ENCODE peak calls at places on chromosome 4, in ten cellular contexts. Z, M, P, W, N, J, G, K, D and Q are unnamed samples.

GRCh38 chr4:139300431-139301142 is 718 bp upstream of the NAA15 start:
- DNase-seq in W (no peak), J (no peak), G (peak; percentile 51), P (no peak), D (no peak), M (peak; percentile 60), K (no peak), Z (peak; percentile 36), N (no peak), Q (no peak)

GRCh38 chr4:169305651-169306050 is 34.9 kb upstream of the SH3RF1 start:
- DNase-seq in G (peak; percentile 22), Z (no peak), K (no peak), D (no peak), M (no peak), N (no peak), W (no peak), P (no peak), J (no peak), Q (no peak)

GRCh38 chr4:94256833-94257232 is 49.2 kb downstream of the SMARCAD1 start:
- DNase-seq in N (no peak), J (no peak), P (no peak), W (no peak), Z (no peak), K (no peak), M (no peak), G (no peak), D (no peak), Q (no peak)

GRCh38 chr4:85477538-85477937 is 2.6 kb downstream of the ARHGAP24 start:
- DNase-seq in D (no peak), N (no peak), J (no peak), K (no peak), W (no peak), P (no peak), G (peak; percentile 44), M (no peak), Z (no peak), Q (no peak)

GRCh38 chr4:14254252-14254651 is 626.7 kb upstream of the BOD1L1 start:
- DNase-seq in P (peak; percentile 24), M (peak; percentile 48), J (peak; percentile 65), W (no peak), G (peak; percentile 34), D (no peak), K (no peak), Z (no peak), N (no peak), Q (peak; percentile 4)

GRCh38 chr4:1983053-1983845 is 25.5 kb downstream of the NELFA start:
- DNase-seq in M (no peak), N (no peak), Z (no peak), G (no peak), P (no peak), W (no peak), D (no peak), J (no peak), K (no peak), Q (no peak)

GRCh38 chr4:154332681-154333421 is 158.7 kb downstream of the DCHS2 start:
- DNase-seq in J (no peak), W (peak; percentile 21), P (no peak), M (peak; percentile 26), N (peak; percentile 13), K (no peak), Z (no peak), D (peak; percentile 58), G (no peak), Q (peak; percentile 11)

GRCh38 chr4:173866289-173866688 is 336.3 kb upstream of the HAND2 start:
- DNase-seq in W (no peak), J (no peak), Z (no peak), P (no peak), G (no peak), D (no peak), M (peak; percentile 18), K (no peak), N (no peak), Q (no peak)

GRCh38 chr4:121712001-121712655 is 15.3 kb upstream of the ANXA5 start:
- DNase-seq in P (no peak), W (no peak), Z (no peak), J (no peak), D (no peak), M (no peak), N (no peak), K (no peak), G (no peak), Q (no peak)

GRCh38 chr4:7815562-7815961 is 124.1 kb downstream of the AFAP1 start:
- DNase-seq in P (no peak), W (no peak), J (no peak), N (no peak), Z (no peak), D (no peak), K (no peak), M (peak; percentile 74), G (peak; percentile 86), Q (no peak)

GRCh38 chr4:62640296-62640695 is 1440.2 kb downstream of the ADGRL3 start:
- DNase-seq in D (no peak), P (no peak), K (no peak), G (no peak), J (no peak), Z (no peak), M (no peak), N (no peak), W (no peak), Q (no peak)

GRCh38 chr4:113555868-113556267 is 205.7 kb downstream of the CAMK2D start:
- DNase-seq in J (peak; percentile 66), P (no peak), M (peak; percentile 84), D (no peak), G (no peak), Z (no peak), N (no peak), K (no peak), W (no peak), Q (peak; percentile 21)

GRCh38 chr4:53717064-53717549 is 125.8 kb upstream of the LNX1 start:
- DNase-seq in D (no peak), J (no peak), W (no peak), G (peak; percentile 30), P (no peak), Z (no peak), K (no peak), M (peak; percentile 74), N (no peak), Q (no peak)

GRCh38 chr4:176769519-176769918 is 23.2 kb downstream of the VEGFC start:
- DNase-seq in Z (no peak), K (no peak), W (no peak), P (no peak), M (peak; percentile 91), N (no peak), J (no peak), D (no peak), G (peak; percentile 91), Q (no peak)

GRCh38 chr4:142091085-142091513 is 454.7 kb downstream of the IL15 start:
- DNase-seq in D (no peak), Z (no peak), J (peak; percentile 66), M (peak; percentile 99), N (no peak), G (peak; percentile 100), P (no peak), W (no peak), K (no peak), Q (no peak)

GRCh38 chr4:152010680-152011079 is 249.9 kb upstream of the GATB start:
- DNase-seq in W (peak; percentile 4), M (no peak), Z (no peak), N (no peak), K (no peak), P (no peak), D (no peak), J (no peak), G (no peak), Q (no peak)

GRCh38 chr4:110195561-110196205 is 2.7 kb downstream of the ELOVL6 start:
- DNase-seq in W (no peak), Z (no peak), D (no peak), K (no peak), M (no peak), J (no peak), P (peak; percentile 17), N (no peak), G (no peak), Q (no peak)

GRCh38 chr4:3712936-3713335 is 53.2 kb upstream of the ADRA2C start:
- DNase-seq in W (no peak), M (no peak), K (no peak), N (no peak), P (no peak), Z (no peak), J (peak; percentile 63), D (peak; percentile 48), G (no peak), Q (peak; percentile 7)

GRCh38 chr4:152479428-152480026 is 56.4 kb downstream of the FBXW7 start:
- DNase-seq in P (no peak), W (no peak), G (peak; percentile 30), Z (no peak), M (peak; percentile 88), K (peak; percentile 14), N (no peak), D (no peak), J (no peak), Q (no peak)

GRCh38 chr4:143986173-143986572 is 33.0 kb downstream of the GYPB start:
- DNase-seq in J (no peak), M (no peak), N (no peak), W (no peak), Z (no peak), D (no peak), P (no peak), G (no peak), K (no peak), Q (no peak)